ENCODE peak calls at places on chromosomes 6 and 20, in nine cellular contexts. V is HepG2, C is transverse colon, D is ovary, E is HCT116, O is A549, S is uterus, K is heart left ventricle, G is K562. A is an unnamed sample.

GRCh38 chr6:89792881-89793280 is 26.7 kb downstream of the MDN1 start:
- DNase-seq in O (peak), S (no peak), G (no peak), C (peak), K (no peak), V (peak), D (no peak), E (peak), A (peak)

GRCh38 chr6:75673885-75674284 is 72.2 kb downstream of the SENP6 start:
- DNase-seq in S (no peak), C (no peak), G (no peak), K (no peak), V (peak), O (no peak), E (no peak), D (no peak), A (peak)

GRCh38 chr6:11772109-11772830 is 6.3 kb downstream of the ADTRP start:
- DNase-seq in O (peak), E (peak), C (no peak), K (peak), D (no peak), V (no peak), G (no peak), S (peak), A (no peak)

GRCh38 chr6:151288711-151289398 is 49.1 kb downstream of the AKAP12 start:
- DNase-seq in C (no peak), O (no peak), E (no peak), G (no peak), S (no peak), V (no peak), D (no peak), K (no peak), A (no peak)

GRCh38 chr20:1861347-1861987 is 33.7 kb upstream of the SIRPA start:
- DNase-seq in G (no peak), S (no peak), E (no peak), O (no peak), C (peak), V (no peak), D (no peak), K (no peak), A (no peak)

GRCh38 chr6:155530219-155530834 is 74.7 kb upstream of the NOX3 start:
- DNase-seq in E (peak), O (no peak), G (no peak), C (no peak), S (no peak), V (peak), D (no peak), K (no peak), A (peak)

GRCh38 chr6:89138173-89138572 is 7.7 kb upstream of the PM20D2 start:
- DNase-seq in S (no peak), D (no peak), O (no peak), C (no peak), E (no peak), G (no peak), K (no peak), V (no peak), A (no peak)

GRCh38 chr6:118864330-118865166 is 29.4 kb upstream of the ASF1A start:
- DNase-seq in V (no peak), G (no peak), D (no peak), K (no peak), C (no peak), E (no peak), O (no peak), S (no peak), A (no peak)

GRCh38 chr6:158620963-158621693 is 23.4 kb downstream of the DYNLT1 start:
- DNase-seq in S (no peak), D (no peak), G (no peak), C (no peak), E (no peak), V (no peak), O (no peak), K (no peak), A (no peak)

GRCh38 chr20:49290608-49291191 is 12.8 kb upstream of the ZNFX1 start:
- DNase-seq in V (no peak), E (no peak), C (no peak), S (no peak), G (no peak), O (no peak), K (no peak), D (no peak), A (no peak)

GRCh38 chr20:34058831-34059230 is 53.2 kb downstream of the EIF2S2 start:
- DNase-seq in K (no peak), O (no peak), G (no peak), E (no peak), V (no peak), D (no peak), S (no peak), C (no peak), A (no peak)

GRCh38 chr20:38084425-38084951 is 50.9 kb downstream of the RPRD1B start:
- DNase-seq in D (no peak), E (no peak), G (no peak), S (peak), K (no peak), C (no peak), O (no peak), V (peak), A (peak)

GRCh38 chr6:38221236-38221635 is 401.7 kb downstream of the ZFAND3 start:
- DNase-seq in O (no peak), V (no peak), D (no peak), E (no peak), S (no peak), C (no peak), G (no peak), K (no peak), A (no peak)

GRCh38 chr20:56069016-56069415 is 63.7 kb upstream of the CBLN4 start:
- DNase-seq in S (no peak), V (no peak), K (no peak), G (no peak), E (no peak), O (no peak), C (no peak), D (no peak), A (no peak)

GRCh38 chr6:131924881-131925474 is 26.2 kb downstream of the CCN2 start:
- DNase-seq in E (peak), D (no peak), G (no peak), C (no peak), V (peak), S (no peak), O (peak), K (no peak), A (peak)

GRCh38 chr6:158058156-158058723 is 76.6 kb downstream of the SYNJ2 start:
- DNase-seq in K (no peak), C (no peak), V (no peak), D (no peak), S (no peak), E (no peak), G (no peak), O (no peak), A (no peak)

GRCh38 chr20:23156170-23156841 is 70.2 kb upstream of the CD93 start:
- DNase-seq in G (peak), V (peak), D (no peak), E (peak), C (peak), S (no peak), O (peak), K (peak), A (peak)

GRCh38 chr6:170272341-170273065 is 18.4 kb downstream of the DLL1 start:
- DNase-seq in O (no peak), G (no peak), K (no peak), D (no peak), V (no peak), E (no peak), S (no peak), C (no peak), A (no peak)

GRCh38 chr20:60138263-60139127 is 180.3 kb downstream of the CDH26 start:
- DNase-seq in K (peak), E (no peak), D (peak), V (no peak), C (peak), O (no peak), G (peak), S (peak), A (peak)

GRCh38 chr6:118770112-118770788 is 118.9 kb upstream of the CEP85L start:
- DNase-seq in E (no peak), D (no peak), G (no peak), S (no peak), V (no peak), C (no peak), K (no peak), O (no peak), A (no peak)

GRCh38 chr6:42907336-42907735 is 8.5 kb upstream of the PTCRA start:
- DNase-seq in S (peak), O (no peak), K (peak), E (no peak), D (peak), C (no peak), G (peak), V (no peak), A (no peak)

GRCh38 chr6:11810039-11810541 is 31.5 kb upstream of the ADTRP start:
- DNase-seq in K (peak), V (no peak), S (peak), E (no peak), O (peak), D (peak), C (peak), G (peak), A (peak)

GRCh38 chr6:40831381-40831780 is 207.6 kb downstream of the UNC5CL start:
- DNase-seq in O (no peak), E (no peak), C (no peak), G (no peak), V (no peak), S (no peak), D (no peak), K (no peak), A (no peak)
- TF ChIP-seq POLR2A in O (no peak), E (no peak), C (no peak), G (no peak), V (no peak), S (no peak), D (no peak), K (no peak), A (no peak)

GRCh38 chr6:137216875-137217553 is 2.2 kb downstream of the IFNGR1 start:
- DNase-seq in O (no peak), C (no peak), S (no peak), D (no peak), V (peak), E (no peak), K (no peak), G (no peak), A (no peak)
- TF ChIP-seq POLR2A in O (no peak), C (no peak), S (no peak), D (no peak), V (no peak), E (no peak), K (no peak), G (no peak), A (no peak)

GRCh38 chr20:25058051-25058796 is at the start of gene ACSS1:
- DNase-seq in C (peak), S (peak), O (peak), D (peak), G (peak), E (no peak), V (no peak), K (peak), A (peak)
- TF ChIP-seq POLR2A in C (peak), S (peak), O (peak), D (no peak), G (no peak), E (no peak), V (no peak), K (peak), A (peak)

DNA sequence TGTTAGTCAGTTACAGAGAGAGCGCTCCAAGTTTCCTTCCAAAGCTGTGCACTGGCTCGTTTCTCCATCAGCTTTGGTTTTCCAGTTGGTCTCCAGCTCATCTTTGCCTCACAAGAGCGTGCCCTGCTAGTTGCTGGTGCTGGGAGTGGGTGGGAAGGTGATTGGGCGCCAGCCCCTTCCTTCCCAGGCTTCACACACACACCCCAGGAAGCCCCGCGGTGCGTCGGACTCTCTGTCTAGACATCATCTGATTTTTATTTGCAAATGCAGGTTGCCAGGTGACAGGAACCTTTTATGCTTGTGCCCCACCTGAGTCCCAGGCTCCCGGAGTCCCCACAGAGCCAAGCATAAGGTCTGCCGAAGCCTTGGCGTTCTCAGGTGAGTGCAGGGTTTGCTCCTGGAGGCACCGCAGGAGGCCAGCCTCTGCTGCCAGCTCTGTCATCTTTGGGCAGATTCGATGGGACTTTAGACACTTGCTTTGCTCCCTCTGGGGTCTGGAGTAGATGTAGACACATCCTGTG is 7.1 kb downstream of the IRF4 start:
- DNase-seq in G (no peak), E (no peak), S (no peak), O (no peak), V (no peak), D (no peak), C (no peak), K (no peak), A (no peak)
- TF ChIP-seq POLR2A in G (no peak), E (no peak), S (no peak), O (no peak), V (no peak), D (no peak), C (no peak), K (no peak), A (no peak)

GRCh38 chr6:36054415-36054814 is 26.8 kb downstream of the MAPK14 start:
- DNase-seq in S (no peak), G (no peak), O (no peak), D (no peak), E (no peak), V (no peak), K (no peak), C (no peak), A (no peak)
- TF ChIP-seq POLR2A in S (no peak), G (no peak), O (no peak), D (no peak), E (no peak), V (no peak), K (no peak), C (no peak), A (no peak)

DNA sequence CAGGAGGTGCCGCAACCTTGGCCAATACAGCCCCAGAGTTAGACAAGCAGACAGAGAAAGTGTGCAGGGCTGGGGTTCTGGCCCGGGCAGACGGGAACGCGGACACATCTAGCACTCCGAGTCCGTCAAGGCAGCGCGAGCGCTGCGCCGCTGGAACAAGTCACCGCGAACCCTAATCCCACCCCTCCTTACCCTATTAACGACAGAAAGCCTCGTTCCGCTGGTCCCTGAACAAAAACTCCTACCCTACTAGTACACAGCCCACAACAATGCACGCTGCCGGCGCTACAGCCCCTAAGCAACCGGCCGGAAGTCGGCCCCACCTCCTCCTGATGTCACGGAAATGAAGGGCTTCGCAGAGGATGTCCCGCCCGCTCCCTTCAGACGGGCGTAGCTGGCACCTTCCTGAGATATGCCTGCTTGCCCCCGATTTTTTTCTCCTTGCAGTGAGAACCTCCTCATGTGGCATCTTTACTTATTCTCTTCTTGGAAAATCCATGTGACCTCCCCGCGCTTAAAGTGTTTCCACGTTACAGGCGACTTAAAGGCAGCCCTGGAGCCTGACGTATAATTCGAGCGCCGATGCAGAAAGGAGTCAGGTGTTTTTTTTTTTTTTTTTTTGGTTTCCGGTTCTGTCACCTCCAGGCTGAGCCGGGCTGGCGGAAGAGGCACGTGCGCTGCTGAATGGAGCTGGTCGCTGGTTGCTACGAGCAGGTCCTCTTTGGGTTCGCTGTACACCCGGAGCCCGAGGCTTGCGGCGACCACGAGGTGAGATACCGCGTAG is at the start of the genes C6orf52 and PAK1IP1:
- DNase-seq in O (peak), G (peak), V (peak), E (peak), C (peak), D (peak), S (peak), K (peak), A (peak)
- TF ChIP-seq POLR2A in O (peak), G (peak), V (peak), E (peak), C (peak), D (peak), S (no peak), K (peak), A (peak)

DNA sequence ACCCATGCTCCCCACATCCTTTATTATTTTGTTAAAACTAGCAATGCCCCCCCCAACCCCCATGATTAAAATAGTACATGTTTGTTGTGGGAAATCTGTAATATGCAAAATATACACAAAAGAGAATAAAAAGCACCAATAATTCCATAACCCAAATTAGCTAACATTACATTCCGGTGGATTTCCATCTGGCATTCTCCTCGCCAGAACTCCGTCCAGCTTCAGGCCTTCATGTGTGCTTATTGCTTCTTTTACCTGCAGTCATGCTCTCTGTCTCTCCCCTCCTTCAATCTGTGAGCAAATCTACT is 25.5 kb upstream of the IER3 start:
- DNase-seq in K (no peak), C (no peak), D (no peak), G (no peak), O (no peak), E (no peak), S (no peak), V (no peak), A (no peak)
- TF ChIP-seq POLR2A in K (no peak), C (no peak), D (no peak), G (no peak), O (no peak), E (no peak), S (no peak), V (no peak), A (no peak)

A was measured in erythroblast.